ENCODE peak calls at places on chromosomes 12 and 14, in five cellular contexts. One of them, this sample, is unnamed. For H3K4me1, the result is how much of the 10 kb centered on the place peaks cover.

GRCh38 chr14:37230551-37231194 is 32.9 kb downstream of the MIPOL1 start:
- DNase-seq in Caco-2: peak
- DNase-seq in cardiac muscle cell: peak
- DNase-seq in GM23338: peak
- DNase-seq in suprapubic skin: no peak
- DNase-seq in this sample: no peak

GRCh38 chr12:89212339-89212771 is 139.9 kb downstream of the DUSP6 start:
- DNase-seq in cardiac muscle cell: no peak
- DNase-seq in suprapubic skin: no peak
- DNase-seq in Caco-2: no peak
- DNase-seq in GM23338: no peak
- DNase-seq in this sample: no peak

GRCh38 chr12:127230843-127231260 is 1036.1 kb upstream of the TMEM132C start:
- DNase-seq in GM23338: no peak
- DNase-seq in cardiac muscle cell: no peak
- DNase-seq in Caco-2: no peak
- DNase-seq in suprapubic skin: no peak
- DNase-seq in this sample: no peak

GRCh38 chr12:114612062-114612461 is 71.9 kb downstream of the TBX3 start:
- DNase-seq in suprapubic skin: no peak
- DNase-seq in cardiac muscle cell: no peak
- DNase-seq in GM23338: no peak
- DNase-seq in Caco-2: no peak
- DNase-seq in this sample: no peak

GRCh38 chr12:19026637-19027508 is 102.7 kb upstream of the PLEKHA5 start:
- DNase-seq in GM23338: no peak
- DNase-seq in suprapubic skin: no peak
- DNase-seq in cardiac muscle cell: no peak
- DNase-seq in Caco-2: no peak
- DNase-seq in this sample: no peak

GRCh38 chr14:51792819-51793218 is 67.6 kb upstream of the GNG2 start:
- DNase-seq in cardiac muscle cell: no peak
- DNase-seq in Caco-2: no peak
- DNase-seq in suprapubic skin: no peak
- DNase-seq in GM23338: no peak
- DNase-seq in this sample: no peak

GRCh38 chr12:57887631-57888406 is 41.3 kb upstream of the CTDSP2 start:
- DNase-seq in cardiac muscle cell: peak
- DNase-seq in Caco-2: no peak
- DNase-seq in GM23338: peak
- DNase-seq in suprapubic skin: no peak
- DNase-seq in this sample: no peak

GRCh38 chr14:54567634-54568561 is 970 bp downstream of the SAMD4A start:
- DNase-seq in suprapubic skin: peak
- DNase-seq in Caco-2: peak
- DNase-seq in cardiac muscle cell: peak
- DNase-seq in GM23338: peak
- DNase-seq in this sample: no peak

GRCh38 chr12:68040450-68041075 is 51.3 kb downstream of the IFNG-AS1 start:
- DNase-seq in cardiac muscle cell: peak
- DNase-seq in suprapubic skin: no peak
- DNase-seq in Caco-2: peak
- DNase-seq in GM23338: peak
- DNase-seq in this sample: peak

DNA sequence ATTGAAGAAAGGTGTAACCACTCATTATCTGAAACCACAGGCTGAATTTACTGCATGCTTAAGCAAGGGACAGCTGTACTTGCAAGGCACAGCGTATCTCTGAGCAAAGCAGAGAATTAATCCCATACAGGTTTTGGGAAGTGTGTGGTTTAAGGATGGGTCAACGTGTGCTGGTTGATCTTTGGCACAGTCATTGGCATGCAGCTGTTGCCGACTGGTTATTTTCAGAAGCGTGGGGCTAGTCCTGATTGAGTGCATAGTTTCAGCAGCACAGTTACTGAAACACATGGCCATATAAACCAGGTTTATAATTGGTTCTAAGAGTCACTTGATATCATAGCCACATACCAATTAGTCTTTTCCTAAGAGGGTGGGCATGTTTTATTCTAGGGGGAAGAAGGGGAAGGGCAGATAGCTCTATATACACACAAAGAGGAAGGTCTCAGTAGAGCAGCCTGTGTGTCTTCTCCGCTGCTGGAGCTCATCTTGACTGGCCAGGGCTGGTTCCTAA is 10.9 kb upstream of the RPS6KL1 start:
- DNase-seq in cardiac muscle cell: no peak
- DNase-seq in suprapubic skin: peak
- DNase-seq in Caco-2: no peak
- DNase-seq in GM23338: no peak
- DNase-seq in this sample: no peak
- H3K4me1 ChIP-seq in cardiac muscle cell: under half
- H3K4me1 ChIP-seq in suprapubic skin: under half
- H3K4me1 ChIP-seq in Caco-2: under half
- H3K4me1 ChIP-seq in GM23338: under half
- H3K4me1 ChIP-seq in this sample: under half

GRCh38 chr14:80781968-80782367 is 159.6 kb downstream of the CEP128 start:
- DNase-seq in Caco-2: no peak
- DNase-seq in GM23338: no peak
- DNase-seq in suprapubic skin: no peak
- DNase-seq in cardiac muscle cell: no peak
- DNase-seq in this sample: no peak

GRCh38 chr14:80787876-80788275 is 153.7 kb downstream of the CEP128 start:
- DNase-seq in Caco-2: no peak
- DNase-seq in suprapubic skin: no peak
- DNase-seq in GM23338: no peak
- DNase-seq in cardiac muscle cell: no peak
- DNase-seq in this sample: no peak

DNA sequence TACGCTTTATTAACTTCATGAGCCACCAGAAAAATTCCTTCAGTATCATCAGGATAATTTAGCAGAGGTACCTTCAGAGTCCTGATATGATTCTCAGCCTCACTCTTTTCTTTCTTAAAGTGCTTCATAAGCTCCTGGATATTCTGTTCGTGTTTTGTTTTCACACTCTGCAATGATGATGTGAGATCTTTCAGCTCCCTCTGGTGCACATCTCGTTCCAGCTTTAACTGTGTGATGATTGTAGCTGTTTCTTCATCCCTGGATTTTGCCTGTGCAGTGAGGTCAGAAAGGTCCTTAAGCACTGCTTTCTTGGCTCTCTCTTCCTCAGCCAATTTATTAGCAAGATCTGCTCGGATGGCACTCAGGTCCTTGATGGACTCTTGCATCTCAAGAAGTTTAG is 156.7 kb downstream of the CEP128 start:
- DNase-seq in GM23338: no peak
- DNase-seq in suprapubic skin: no peak
- DNase-seq in Caco-2: no peak
- DNase-seq in cardiac muscle cell: no peak
- DNase-seq in this sample: no peak
- TF ChIP-seq CTCF in GM23338: no peak
- TF ChIP-seq CTCF in suprapubic skin: no peak
- TF ChIP-seq CTCF in Caco-2: no peak
- TF ChIP-seq CTCF in cardiac muscle cell: peak
- TF ChIP-seq CTCF in this sample: no peak

GRCh38 chr12:4825139-4825858 is 84.4 kb upstream of the KCNA1 start:
- DNase-seq in GM23338: no peak
- DNase-seq in suprapubic skin: no peak
- DNase-seq in cardiac muscle cell: no peak
- DNase-seq in Caco-2: no peak
- DNase-seq in this sample: no peak
- H3K4me3 ChIP-seq in GM23338: no peak
- H3K4me3 ChIP-seq in suprapubic skin: no peak
- H3K4me3 ChIP-seq in cardiac muscle cell: no peak
- H3K4me3 ChIP-seq in Caco-2: no peak
- H3K4me3 ChIP-seq in this sample: no peak

GRCh38 chr12:95258803-95259202 is 41.2 kb downstream of the VEZT start:
- DNase-seq in GM23338: no peak
- DNase-seq in suprapubic skin: no peak
- DNase-seq in Caco-2: no peak
- DNase-seq in cardiac muscle cell: no peak
- DNase-seq in this sample: no peak

GRCh38 chr12:95262808-95263207 is 45.2 kb downstream of the VEZT start:
- DNase-seq in Caco-2: no peak
- DNase-seq in suprapubic skin: peak
- DNase-seq in cardiac muscle cell: no peak
- DNase-seq in GM23338: no peak
- DNase-seq in this sample: no peak

GRCh38 chr12:95259368-95259767 is 41.8 kb downstream of the VEZT start:
- DNase-seq in GM23338: no peak
- DNase-seq in suprapubic skin: no peak
- DNase-seq in cardiac muscle cell: no peak
- DNase-seq in Caco-2: no peak
- DNase-seq in this sample: no peak

GRCh38 chr12:95258146-95258545 is 40.5 kb downstream of the VEZT start:
- DNase-seq in GM23338: no peak
- DNase-seq in cardiac muscle cell: no peak
- DNase-seq in Caco-2: no peak
- DNase-seq in suprapubic skin: no peak
- DNase-seq in this sample: no peak

DNA sequence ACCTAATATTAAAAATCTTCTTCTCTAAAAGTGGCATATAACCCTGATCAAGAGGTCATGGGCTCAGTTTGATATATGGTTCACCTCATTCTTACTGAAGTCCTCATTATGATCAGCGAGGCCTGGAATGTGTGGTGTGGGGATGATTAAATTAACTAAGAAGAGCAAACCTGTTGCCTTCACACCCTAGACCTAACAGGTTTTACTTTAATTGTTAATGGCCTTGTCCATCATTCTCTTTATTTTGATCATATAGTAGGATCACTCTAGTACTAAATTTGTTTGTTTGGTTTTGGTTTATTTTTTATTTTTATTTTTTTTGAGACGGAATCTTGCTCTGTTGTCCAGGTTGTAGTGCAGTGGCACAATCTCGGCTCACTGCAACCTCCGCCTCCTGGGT is 43.5 kb downstream of the VEZT start:
- DNase-seq in Caco-2: no peak
- DNase-seq in GM23338: no peak
- DNase-seq in suprapubic skin: no peak
- DNase-seq in cardiac muscle cell: no peak
- DNase-seq in this sample: no peak
- H3K4me1 ChIP-seq in Caco-2: under half
- H3K4me1 ChIP-seq in GM23338: under half
- H3K4me1 ChIP-seq in suprapubic skin: under half
- H3K4me1 ChIP-seq in cardiac muscle cell: under half
- H3K4me1 ChIP-seq in this sample: under half

DNA sequence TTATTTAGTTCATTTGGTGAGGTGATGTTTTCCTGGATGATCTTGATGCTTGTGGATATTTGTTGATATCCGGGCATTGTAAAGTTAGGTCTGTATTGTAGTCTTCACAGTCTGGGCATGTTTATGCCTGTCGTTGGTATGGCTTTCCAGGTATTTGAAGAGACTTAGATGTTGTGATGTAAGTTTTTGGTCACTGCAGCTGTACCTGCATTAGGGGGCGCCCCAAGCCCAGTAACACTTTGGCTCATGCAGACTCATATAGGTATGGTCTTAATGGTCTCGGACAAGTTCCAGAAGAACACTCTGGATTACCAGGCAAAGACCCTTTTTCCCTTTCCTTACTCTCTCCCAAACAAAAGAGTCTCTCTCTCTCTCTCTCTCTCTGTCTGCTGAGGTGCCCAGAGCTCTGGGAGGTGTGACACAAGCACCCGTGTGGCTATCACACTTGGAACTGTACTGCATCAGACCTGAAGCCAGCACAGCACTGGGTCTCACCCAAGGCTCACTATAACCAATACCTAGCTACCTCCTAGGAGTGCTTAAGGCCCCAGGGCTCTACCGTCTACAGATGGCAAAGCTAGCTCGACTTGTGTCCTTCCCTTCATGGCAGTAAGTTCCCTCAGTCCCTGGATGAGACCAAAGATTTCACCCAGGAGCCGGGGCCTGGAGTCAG is 425.8 kb upstream of the ATXN7L3B start:
- DNase-seq in cardiac muscle cell: peak
- DNase-seq in suprapubic skin: no peak
- DNase-seq in Caco-2: peak
- DNase-seq in GM23338: peak
- DNase-seq in this sample: no peak
- TF ChIP-seq CTCF in cardiac muscle cell: no peak
- TF ChIP-seq CTCF in suprapubic skin: no peak
- TF ChIP-seq CTCF in Caco-2: peak
- TF ChIP-seq CTCF in GM23338: peak
- TF ChIP-seq CTCF in this sample: no peak

DNA sequence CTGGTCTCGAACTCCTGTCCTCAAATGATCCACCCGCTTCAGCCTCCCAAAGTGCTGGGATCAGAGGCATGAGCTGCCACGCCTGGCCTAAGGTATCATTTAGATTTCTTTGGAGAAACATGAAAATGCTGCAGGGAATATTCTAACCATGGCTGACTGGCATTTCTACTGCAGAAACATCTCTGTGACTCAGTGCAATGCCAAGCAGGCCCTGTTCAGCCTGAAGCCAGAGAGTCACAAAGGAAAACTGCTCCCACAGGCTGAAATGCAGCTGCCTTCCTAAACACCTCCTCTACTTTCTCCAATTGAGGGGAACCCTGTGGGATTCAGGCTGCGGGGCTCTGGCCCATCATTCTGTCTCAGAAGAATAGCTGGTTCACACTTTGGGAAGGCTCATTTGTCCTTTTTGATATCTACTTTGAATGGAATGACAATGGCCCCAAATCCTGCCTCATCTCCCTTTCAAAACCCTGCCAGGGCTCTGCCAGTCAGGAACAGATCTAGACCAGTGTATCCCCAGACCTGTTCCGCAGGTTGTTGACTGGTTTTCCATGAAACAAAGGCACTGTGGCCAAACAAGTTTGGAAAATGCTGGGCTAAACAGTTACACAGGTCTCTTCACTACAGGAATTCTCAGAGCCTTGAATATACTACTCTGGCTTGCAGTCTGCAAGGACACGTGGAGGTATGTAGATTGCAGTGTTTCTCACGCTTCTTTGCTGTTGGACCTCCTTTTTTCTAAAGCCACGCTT is 7.8 kb downstream of the C12orf43 start:
- DNase-seq in Caco-2: no peak
- DNase-seq in suprapubic skin: no peak
- DNase-seq in GM23338: no peak
- DNase-seq in cardiac muscle cell: no peak
- DNase-seq in this sample: no peak
- H3K4me3 ChIP-seq in Caco-2: no peak
- H3K4me3 ChIP-seq in suprapubic skin: no peak
- H3K4me3 ChIP-seq in GM23338: no peak
- H3K4me3 ChIP-seq in cardiac muscle cell: no peak
- H3K4me3 ChIP-seq in this sample: no peak

GRCh38 chr12:132502149-132502881 is 12.4 kb downstream of the FBRSL1 start:
- DNase-seq in suprapubic skin: no peak
- DNase-seq in GM23338: peak
- DNase-seq in Caco-2: no peak
- DNase-seq in cardiac muscle cell: no peak
- DNase-seq in this sample: no peak
- H3K4me1 ChIP-seq in suprapubic skin: half or more
- H3K4me1 ChIP-seq in GM23338: under half
- H3K4me1 ChIP-seq in Caco-2: under half
- H3K4me1 ChIP-seq in cardiac muscle cell: under half
- H3K4me1 ChIP-seq in this sample: half or more

This sample was measured in right atrium auricular region.